ENCODE peak calls at places on chromosomes 4 and X, in five cellular contexts. C, K, R, M and W are unnamed samples.

GRCh38 chr4:40134206-40134917 is 62.5 kb upstream of the RHOH start:
- DNase-seq in K (no peak), R (no peak), C (no peak), M (no peak), W (no peak)

GRCh38 chr4:98572697-98573096 is 85.7 kb downstream of the TSPAN5 start:
- DNase-seq in K (no peak), M (no peak), C (no peak), R (no peak), W (no peak)

GRCh38 chr4:184330008-184330400 is 112.3 kb upstream of the ENPP6 start:
- DNase-seq in K (peak), C (no peak), R (peak), M (no peak), W (no peak)

GRCh38 chrX:31301941-31302340 is 230.1 kb upstream of the FTHL17 start:
- DNase-seq in K (no peak), C (no peak), M (no peak), R (no peak), W (no peak)

GRCh38 chr4:89868999-89869589 is 25.6 kb upstream of the MMRN1 start:
- DNase-seq in K (no peak), C (no peak), R (no peak), M (no peak), W (no peak)

GRCh38 chr4:145580906-145581305 is 38.3 kb upstream of the MMAA start:
- DNase-seq in M (no peak), R (no peak), K (no peak), C (no peak), W (no peak)

GRCh38 chr4:123547167-123547817 is 150.7 kb downstream of the SPRY1 start:
- DNase-seq in K (no peak), C (no peak), R (peak), M (no peak), W (no peak)

GRCh38 chrX:22081475-22082092 is 49.5 kb downstream of the PHEX start:
- DNase-seq in M (no peak), R (peak), K (peak), C (peak), W (peak)

GRCh38 chr4:183249854-183250253 is 70.2 kb downstream of the CLDN22 start:
- DNase-seq in K (no peak), M (no peak), R (no peak), C (no peak), W (peak)

GRCh38 chr4:10944321-10944720 is 259.8 kb upstream of the CLNK start:
- DNase-seq in C (no peak), R (no peak), K (no peak), M (no peak), W (no peak)

GRCh38 chr4:156378053-156378665 is 424.5 kb upstream of the CTSO start:
- DNase-seq in M (no peak), K (no peak), R (no peak), C (no peak), W (peak)

GRCh38 chr4:75514949-75515612 is 808 bp downstream of the THAP6 start:
- DNase-seq in K (no peak), M (no peak), C (peak), R (no peak), W (no peak)

GRCh38 chr4:159764343-159764952 is 661.6 kb downstream of the RAPGEF2 start:
- DNase-seq in K (peak), M (no peak), R (no peak), C (no peak), W (peak)

GRCh38 chr4:66564901-66565648 is 894.8 kb upstream of the EPHA5 start:
- DNase-seq in C (no peak), R (no peak), M (no peak), K (no peak), W (no peak)

GRCh38 chr4:36676139-36677050 is 395.0 kb downstream of the DTHD1 start:
- DNase-seq in C (no peak), R (no peak), K (no peak), M (no peak), W (no peak)

GRCh38 chr4:123995939-123996338 is 599.3 kb downstream of the SPRY1 start:
- DNase-seq in R (no peak), M (peak), K (no peak), C (no peak), W (no peak)

GRCh38 chr4:6749340-6750171 is 33.0 kb upstream of the KIAA0232 start:
- DNase-seq in M (no peak), C (no peak), R (peak), K (peak), W (no peak)

GRCh38 chr4:159175165-159175988 is 72.5 kb downstream of the RAPGEF2 start:
- DNase-seq in K (peak), C (peak), M (peak), R (no peak), W (peak)

GRCh38 chr4:77273412-77273811 is 116.4 kb downstream of the CCNG2 start:
- DNase-seq in K (no peak), R (no peak), M (no peak), C (no peak), W (no peak)

GRCh38 chr4:185800266-185800945 is 11.6 kb downstream of the SORBS2 start:
- DNase-seq in M (no peak), R (no peak), K (no peak), C (no peak), W (no peak)

GRCh38 chr4:7854697-7855370 is 84.8 kb downstream of the AFAP1 start:
- DNase-seq in K (no peak), C (peak), M (no peak), R (no peak), W (peak)

GRCh38 chr4:109648266-109648996 is 54.8 kb downstream of the CASP6 start:
- DNase-seq in K (no peak), R (no peak), M (no peak), C (peak), W (peak)

DNA sequence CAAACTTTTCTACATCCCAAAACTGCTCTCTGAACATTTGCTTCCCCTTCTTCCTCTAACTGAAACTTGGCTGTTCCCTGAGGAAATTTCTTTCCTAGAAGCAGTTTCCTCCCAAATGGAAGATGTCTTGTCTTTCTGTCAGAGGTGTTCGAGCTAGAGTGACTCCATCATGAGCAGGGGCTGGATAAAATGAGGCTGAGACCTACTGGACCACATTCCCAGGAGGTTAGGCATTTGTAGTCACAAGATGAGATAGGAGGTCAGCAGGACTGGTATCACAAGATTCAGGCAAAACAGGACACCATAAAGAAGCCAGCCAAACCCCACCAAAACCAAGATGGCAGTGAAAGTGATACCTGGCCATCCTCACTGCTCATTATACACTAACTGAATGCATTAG is 35.8 kb upstream of the PGRMC2 start:
- DNase-seq in K (no peak), M (no peak), C (no peak), R (no peak), W (no peak)
- H3K4me3 ChIP-seq in K (no peak), M (no peak), C (no peak), R (no peak), W (no peak)

GRCh38 chr4:187541666-187542065 is 453.9 kb upstream of the ZFP42 start:
- DNase-seq in R (no peak), C (no peak), K (no peak), M (no peak), W (no peak)
- H3K4me3 ChIP-seq in R (no peak), C (no peak), K (no peak), M (no peak), W (no peak)

GRCh38 chr4:60088803-60089202 is 1111.3 kb upstream of the ADGRL3 start:
- DNase-seq in C (no peak), R (no peak), K (no peak), M (no peak), W (no peak)
- H3K4me3 ChIP-seq in C (no peak), R (no peak), K (no peak), M (no peak), W (no peak)

GRCh38 chr4:176883108-176883550 is 90.4 kb upstream of the VEGFC start:
- DNase-seq in K (no peak), R (no peak), C (no peak), M (no peak), W (no peak)
- H3K4me3 ChIP-seq in K (no peak), R (no peak), C (no peak), M (no peak), W (no peak)

GRCh38 chr4:3871881-3872833 is 106.0 kb downstream of the ADRA2C start:
- DNase-seq in R (peak), C (no peak), K (no peak), M (no peak), W (no peak)

GRCh38 chr4:3871181-3871852 is 105.1 kb downstream of the ADRA2C start:
- DNase-seq in R (peak), M (no peak), C (no peak), K (no peak), W (peak)

GRCh38 chr4:3873446-3874415 is 107.5 kb downstream of the ADRA2C start:
- DNase-seq in R (peak), K (no peak), M (no peak), C (no peak), W (no peak)

GRCh38 chr4:3874525-3875110 is 108.4 kb downstream of the ADRA2C start:
- DNase-seq in K (no peak), C (no peak), R (peak), M (no peak), W (no peak)

DNA sequence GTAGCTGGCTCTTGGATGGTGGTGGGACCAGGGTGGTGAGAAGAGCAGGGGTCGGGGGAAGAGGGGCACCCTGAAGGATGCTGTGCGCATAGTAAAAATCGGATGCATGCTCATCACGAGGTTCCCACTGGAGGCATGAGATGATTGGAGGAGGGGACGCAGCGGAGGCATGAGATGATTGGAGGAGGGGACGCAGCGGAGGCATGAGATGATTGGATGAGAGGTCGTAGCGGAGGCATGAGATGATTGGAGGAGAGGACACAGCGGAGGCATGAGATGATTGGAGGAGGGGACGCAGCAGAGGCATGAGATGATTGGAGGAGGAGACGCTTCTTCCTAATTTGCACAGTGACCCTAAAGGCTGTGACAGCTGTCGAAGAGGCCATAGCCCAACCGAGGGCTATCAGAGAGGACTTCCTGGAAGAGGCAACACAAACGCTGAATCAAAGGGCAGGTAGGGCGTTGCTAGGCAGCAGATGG is 106.7 kb downstream of the ADRA2C start:
- DNase-seq in M (no peak), R (no peak), K (no peak), C (no peak), W (no peak)
- H3K4me3 ChIP-seq in M (no peak), R (no peak), K (no peak), C (no peak), W (no peak)

GRCh38 chrX:131032646-131033230 is 25.4 kb upstream of the ARHGAP36 start:
- DNase-seq in C (no peak), M (no peak), K (no peak), R (no peak), W (no peak)
- H3K4me3 ChIP-seq in C (no peak), M (no peak), K (no peak), R (no peak), W (no peak)

GRCh38 chrX:139692506-139692849 is 15.5 kb downstream of the MCF2 start:
- DNase-seq in K (no peak), R (no peak), C (no peak), M (no peak), W (no peak)

GRCh38 chrX:139692908-139693307 is 15.1 kb downstream of the MCF2 start:
- DNase-seq in K (no peak), R (no peak), C (no peak), M (no peak), W (no peak)

GRCh38 chrX:139691843-139692505 is 16.0 kb downstream of the MCF2 start:
- DNase-seq in C (no peak), M (no peak), R (no peak), K (no peak), W (no peak)

DNA sequence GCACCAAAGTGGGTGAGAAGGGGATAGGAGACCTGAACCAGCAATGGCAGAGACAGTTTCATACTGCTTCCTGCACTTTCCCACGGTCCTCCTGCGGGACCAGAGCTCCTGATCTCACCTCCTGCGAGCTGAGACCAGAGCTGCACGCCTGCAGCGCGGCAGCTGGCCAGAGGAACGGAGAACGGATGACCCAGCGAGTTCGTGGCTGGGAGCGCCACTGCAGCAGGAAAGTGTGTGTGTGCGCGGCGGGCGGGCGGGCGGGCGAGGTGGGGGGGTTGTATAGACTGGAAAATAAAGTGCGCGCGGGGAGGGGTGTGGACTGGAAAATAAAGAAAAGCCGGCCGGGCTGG is 16.5 kb downstream of the MCF2 start:
- DNase-seq in C (no peak), K (no peak), M (no peak), R (no peak), W (no peak)
- H3K4me3 ChIP-seq in C (no peak), K (no peak), M (peak), R (peak), W (no peak)

DNA sequence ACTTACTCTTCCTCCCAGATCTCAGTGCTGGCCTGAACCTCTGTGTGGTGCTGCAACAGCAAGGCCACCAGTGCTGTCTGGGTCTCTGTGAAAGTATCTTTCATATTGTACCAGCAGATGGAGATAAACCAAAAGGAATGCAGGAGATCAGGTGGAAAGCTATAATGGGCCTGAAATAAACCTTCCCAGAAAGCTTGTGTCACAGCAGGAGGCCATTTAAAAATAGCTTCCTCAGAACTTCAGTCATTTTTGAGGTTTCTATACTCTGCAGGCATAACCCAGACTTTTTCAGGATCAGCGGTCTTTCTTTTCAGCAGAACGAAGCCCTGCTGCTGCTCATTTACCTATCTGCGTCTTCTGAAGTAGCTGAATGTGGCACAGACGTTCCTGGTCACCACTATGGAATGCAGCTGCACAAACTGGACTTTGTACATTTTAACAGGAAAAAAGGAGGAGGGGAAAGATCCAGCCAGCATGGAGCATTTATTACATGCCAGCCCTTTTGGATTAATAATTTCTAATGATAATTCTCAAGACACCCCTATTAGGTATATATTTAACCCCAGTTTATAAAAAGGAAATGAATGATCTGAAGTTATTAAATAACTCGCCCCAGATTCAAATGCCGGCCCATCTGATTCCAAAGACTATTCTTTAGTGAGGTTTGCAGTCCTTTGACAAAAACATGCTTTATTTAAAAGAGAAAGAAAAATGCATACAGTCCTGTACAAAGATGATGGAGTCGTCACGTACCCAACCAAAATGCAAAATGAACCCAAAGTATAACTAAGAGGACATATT is 119.7 kb downstream of the NFKB1 start:
- DNase-seq in K (no peak), C (no peak), R (no peak), M (peak), W (peak)
- H3K4me3 ChIP-seq in K (no peak), C (no peak), R (no peak), M (peak), W (no peak)